ENCODE peak calls at places on chromosomes 16 and 17, in ten cellular contexts. D is gastrocnemius medialis, N is ascending aorta, G is endothelial cell of umbilical vein, E is A549, P is mucosa of descending colon, L is psoas muscle, M is adipocyte, O is GM23338, W is left ventricle myocardium inferior. U is an unnamed sample. For H3K4me1, the result is how much of the 10 kb centered on the place peaks cover.

GRCh38 chr16:76913046-76913445 is 277.9 kb upstream of the MON1B start:
- DNase-seq in D (no peak), N (no peak), G (no peak), E (peak), P (no peak), L (no peak), M (peak), O (no peak), W (no peak), U (no peak)

GRCh38 chr16:8853611-8854010 is 15.2 kb downstream of the CARHSP1 start:
- DNase-seq in D (no peak), N (no peak), G (no peak), E (no peak), P (no peak), L (no peak), M (no peak), O (no peak), W (no peak), U (no peak)

GRCh38 chr17:75602644-75603043 is 15.0 kb downstream of the MYO15B start:
- DNase-seq in D (no peak), N (no peak), G (no peak), E (no peak), P (no peak), L (no peak), M (no peak), O (no peak), W (no peak), U (no peak)

GRCh38 chr17:80694992-80695912 is 150.6 kb downstream of the RPTOR start:
- DNase-seq in D (no peak), N (no peak), G (peak), E (no peak), P (no peak), L (no peak), M (no peak), O (peak), W (no peak), U (no peak)

GRCh38 chr16:48511071-48511540 is 98.9 kb downstream of the N4BP1 start:
- DNase-seq in D (no peak), N (no peak), G (no peak), E (no peak), P (no peak), L (no peak), M (peak), O (no peak), W (no peak), U (no peak)

GRCh38 chr17:49567871-49568694 is 7.6 kb upstream of the NXPH3 start:
- DNase-seq in D (peak), N (peak), G (peak), E (peak), P (peak), L (peak), M (peak), O (peak), W (peak), U (peak)

GRCh38 chr16:86462334-86463084 is 47.8 kb upstream of the FOXF1 start:
- DNase-seq in D (no peak), N (no peak), G (no peak), E (no peak), P (no peak), L (no peak), M (no peak), O (no peak), W (no peak), U (no peak)

GRCh38 chr17:63406689-63407330 is 39.3 kb downstream of the CYB561 start:
- DNase-seq in D (peak), N (peak), G (peak), E (peak), P (no peak), L (no peak), M (peak), O (peak), W (no peak), U (peak)

GRCh38 chr17:16091773-16092172 is 92.1 kb downstream of the TTC19 start:
- DNase-seq in D (no peak), N (no peak), G (no peak), E (no peak), P (no peak), L (no peak), M (no peak), O (peak), W (no peak), U (no peak)

GRCh38 chr16:64375386-64375980 is 746.4 kb downstream of the CDH11 start:
- DNase-seq in D (no peak), N (no peak), G (no peak), E (no peak), P (no peak), L (no peak), M (no peak), O (no peak), W (no peak), U (no peak)

GRCh38 chr17:1907818-1908698 is 78.3 kb downstream of the RPA1 start:
- DNase-seq in D (no peak), N (no peak), G (peak), E (no peak), P (peak), L (peak), M (peak), O (peak), W (no peak), U (no peak)

GRCh38 chr17:16472539-16472938 is 19.5 kb downstream of the LRRC75A start:
- DNase-seq in D (no peak), N (no peak), G (no peak), E (no peak), P (no peak), L (no peak), M (no peak), O (no peak), W (no peak), U (no peak)

GRCh38 chr17:28174352-28175046 is 132.0 kb downstream of the NLK start:
- DNase-seq in D (no peak), N (no peak), G (peak), E (no peak), P (no peak), L (no peak), M (no peak), O (no peak), W (no peak), U (no peak)

GRCh38 chr17:33895491-33895890 is 359.6 kb upstream of the CCL2 start:
- DNase-seq in D (no peak), N (no peak), G (no peak), E (no peak), P (no peak), L (no peak), M (no peak), O (no peak), W (no peak), U (no peak)
- H3K4me1 ChIP-seq in D (under half), N (under half), G (under half), E (under half), P (under half), L (under half), M (under half), O (under half), W (under half), U (under half)

GRCh38 chr16:3822366-3823045 is 58.0 kb downstream of the CREBBP start:
- DNase-seq in D (no peak), N (no peak), G (peak), E (no peak), P (no peak), L (no peak), M (no peak), O (no peak), W (no peak), U (no peak)

GRCh38 chr16:3816326-3816725 is 64.2 kb downstream of the CREBBP start:
- DNase-seq in D (no peak), N (no peak), G (no peak), E (no peak), P (no peak), L (no peak), M (no peak), O (peak), W (no peak), U (no peak)

GRCh38 chr16:3823427-3823826 is 57.1 kb downstream of the CREBBP start:
- DNase-seq in D (no peak), N (no peak), G (no peak), E (no peak), P (no peak), L (no peak), M (no peak), O (no peak), W (no peak), U (no peak)

GRCh38 chr16:3819741-3820724 is 60.5 kb downstream of the CREBBP start:
- DNase-seq in D (no peak), N (no peak), G (peak), E (peak), P (no peak), L (no peak), M (peak), O (no peak), W (no peak), U (no peak)

DNA sequence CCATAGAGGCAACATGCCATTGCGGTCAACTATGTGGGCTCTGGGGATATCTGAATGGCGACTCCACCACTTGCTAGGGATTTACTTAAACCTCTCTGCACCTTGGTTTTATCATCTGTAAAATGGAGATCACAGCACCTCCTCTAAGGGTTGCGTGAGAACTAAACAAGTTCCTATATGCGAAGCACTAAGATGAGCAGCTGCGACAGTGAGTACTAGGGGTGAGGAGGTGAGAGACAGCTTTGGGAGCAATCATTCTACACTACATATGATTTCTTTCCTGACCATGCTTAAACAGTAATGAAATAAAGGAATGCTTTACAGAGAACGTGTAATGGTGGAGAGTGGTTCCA is 61.4 kb downstream of the CREBBP start:
- DNase-seq in D (no peak), N (no peak), G (no peak), E (no peak), P (no peak), L (no peak), M (no peak), O (no peak), W (no peak), U (no peak)
- H3K4me1 ChIP-seq in D (half or more), N (half or more), G (under half), E (under half), P (under half), L (half or more), M (half or more), O (under half), W (half or more), U (under half)

GRCh38 chr16:10370096-10370726 is 15.7 kb upstream of the ATF7IP2 start:
- DNase-seq in D (no peak), N (no peak), G (no peak), E (no peak), P (no peak), L (no peak), M (no peak), O (no peak), W (no peak), U (no peak)
- H3K4me1 ChIP-seq in D (under half), N (under half), G (under half), E (under half), P (under half), L (under half), M (under half), O (under half), W (under half), U (under half)

GRCh38 chr16:4521971-4522623 is 16.5 kb downstream of the CDIP1 start:
- DNase-seq in D (peak), N (no peak), G (no peak), E (no peak), P (peak), L (peak), M (peak), O (peak), W (peak), U (no peak)
- H3K4me1 ChIP-seq in D (half or more), N (under half), G (under half), E (under half), P (under half), L (under half), M (under half), O (under half), W (half or more), U (under half)

GRCh38 chr17:5763595-5763994 is 179.3 kb upstream of the NLRP1 start:
- DNase-seq in D (no peak), N (no peak), G (no peak), E (no peak), P (no peak), L (no peak), M (no peak), O (no peak), W (no peak), U (no peak)
- H3K4me1 ChIP-seq in D (under half), N (under half), G (under half), E (under half), P (under half), L (under half), M (under half), O (under half), W (under half), U (under half)

GRCh38 chr16:81737885-81738536 is 41.1 kb upstream of the PLCG2 start:
- DNase-seq in D (peak), N (peak), G (peak), E (peak), P (peak), L (peak), M (peak), O (peak), W (peak), U (peak)
- H3K4me1 ChIP-seq in D (under half), N (under half), G (under half), E (under half), P (under half), L (under half), M (under half), O (under half), W (under half), U (under half)

GRCh38 chr17:39923230-39923629 is 4.2 kb downstream of the ORMDL3 start:
- DNase-seq in D (no peak), N (no peak), G (no peak), E (no peak), P (no peak), L (no peak), M (no peak), O (no peak), W (no peak), U (no peak)

GRCh38 chr17:39923836-39924690 is 3.3 kb downstream of the ORMDL3 start:
- DNase-seq in D (no peak), N (no peak), G (peak), E (no peak), P (no peak), L (no peak), M (no peak), O (no peak), W (no peak), U (no peak)

GRCh38 chr17:39925282-39926134 is 1.9 kb downstream of the ORMDL3 start:
- DNase-seq in D (no peak), N (no peak), G (no peak), E (no peak), P (no peak), L (no peak), M (no peak), O (peak), W (no peak), U (no peak)

GRCh38 chr17:39926135-39926587 is 1.2 kb downstream of the ORMDL3 start:
- DNase-seq in D (no peak), N (no peak), G (no peak), E (no peak), P (no peak), L (no peak), M (no peak), O (no peak), W (no peak), U (no peak)

GRCh38 chr17:39924691-39925055 is 2.7 kb downstream of the ORMDL3 start:
- DNase-seq in D (no peak), N (no peak), G (no peak), E (no peak), P (no peak), L (no peak), M (no peak), O (no peak), W (no peak), U (no peak)
- H3K4me1 ChIP-seq in D (under half), N (under half), G (under half), E (under half), P (under half), L (under half), M (half or more), O (under half), W (half or more), U (under half)

GRCh38 chr17:41769985-41770384 is 16.5 kb downstream of the JUP start:
- DNase-seq in D (no peak), N (no peak), G (no peak), E (no peak), P (no peak), L (no peak), M (no peak), O (no peak), W (no peak), U (no peak)

GRCh38 chr17:41772218-41772585 is 14.3 kb downstream of the JUP start:
- DNase-seq in D (no peak), N (no peak), G (no peak), E (no peak), P (peak), L (no peak), M (no peak), O (peak), W (no peak), U (peak)

GRCh38 chr17:41773190-41773588 is 13.3 kb downstream of the JUP start:
- DNase-seq in D (peak), N (peak), G (peak), E (peak), P (peak), L (peak), M (peak), O (peak), W (peak), U (peak)

GRCh38 chr17:41772586-41773189 is 13.8 kb downstream of the JUP start:
- DNase-seq in D (no peak), N (no peak), G (no peak), E (no peak), P (no peak), L (no peak), M (no peak), O (no peak), W (no peak), U (no peak)

DNA sequence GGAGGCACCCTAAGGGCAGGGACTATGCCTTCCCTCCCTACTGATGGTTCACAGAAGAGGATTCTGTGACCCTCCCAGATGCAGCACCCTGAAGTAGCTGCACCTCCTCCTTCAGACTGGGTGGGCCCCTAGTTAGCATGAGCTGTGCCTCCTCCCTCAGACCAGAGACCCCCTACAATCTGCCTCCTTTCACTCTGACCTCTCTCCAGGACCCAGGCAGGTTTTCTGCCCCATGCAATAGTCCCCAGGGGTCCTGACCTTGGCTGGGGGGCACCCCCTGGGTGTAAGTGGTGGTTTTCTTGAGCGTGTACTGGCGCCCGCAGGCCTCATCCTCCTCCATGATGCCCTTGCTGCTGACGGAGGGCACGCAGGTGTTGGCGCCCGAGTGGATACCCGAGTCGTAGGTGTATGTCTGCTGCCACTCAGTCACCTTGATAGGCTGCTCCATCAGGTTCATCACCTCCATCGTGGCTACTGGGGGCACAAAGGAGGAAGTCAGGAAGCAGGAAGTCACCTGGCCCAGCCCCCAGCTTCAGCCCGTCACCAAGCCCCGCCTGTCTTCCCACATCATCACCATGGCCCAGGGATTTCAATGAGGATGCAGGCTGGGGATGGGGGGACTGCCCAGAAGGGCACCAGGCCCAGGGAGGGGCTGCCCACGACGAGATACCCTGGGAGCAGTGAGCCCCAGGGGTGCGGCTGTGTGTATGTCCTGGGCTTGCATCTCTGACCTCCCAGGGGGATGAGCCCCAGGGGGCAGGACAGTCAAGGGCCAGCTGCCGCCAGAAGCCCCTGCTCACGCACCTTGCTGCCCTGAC is 14.9 kb downstream of the JUP start:
- DNase-seq in D (no peak), N (no peak), G (no peak), E (no peak), P (no peak), L (no peak), M (no peak), O (no peak), W (no peak), U (no peak)
- H3K4me1 ChIP-seq in D (under half), N (under half), G (under half), E (half or more), P (half or more), L (under half), M (under half), O (under half), W (under half), U (under half)

U was measured in lung.